ENCODE peak calls at places on chromosomes 3 and 15, in five cellular contexts. G is activated CD8-positive, alpha-beta T cell treated with anti-CD3 and anti-CD28 coated beads for 36 hours; V is Panc1; W is HCT116; J is left lung. E is an unnamed sample.

GRCh38 chr3:58116985-58117384 is 93.8 kb downstream of the DNASE1L3 start:
- ATAC-seq in G (no peak), V (no peak), W (no peak), J (peak), E (no peak)

GRCh38 chr3:32200991-32201758 is 37.3 kb upstream of the CMTM8 start:
- ATAC-seq in G (no peak), V (no peak), W (no peak), J (peak), E (no peak)

GRCh38 chr15:83322061-83322460 is 37.6 kb upstream of the BNC1 start:
- ATAC-seq in G (no peak), V (no peak), W (no peak), J (no peak), E (no peak)

GRCh38 chr3:23686535-23686934 is 119.2 kb upstream of the UBE2E1 start:
- ATAC-seq in G (no peak), V (no peak), W (no peak), J (no peak), E (no peak)

GRCh38 chr3:112199622-112200316 is 66.7 kb upstream of the GCSAM start:
- ATAC-seq in G (no peak), V (no peak), W (peak), J (no peak), E (no peak)

GRCh38 chr15:44695274-44695673 is 15.8 kb downstream of the PATL2 start:
- ATAC-seq in G (no peak), V (no peak), W (no peak), J (no peak), E (no peak)

GRCh38 chr15:100769043-100769974 is 110.3 kb upstream of the ALDH1A3 start:
- ATAC-seq in G (no peak), V (no peak), W (no peak), J (no peak), E (no peak)

GRCh38 chr15:100350434-100351226 is 8.9 kb upstream of the ADAMTS17 start:
- ATAC-seq in G (no peak), V (peak), W (no peak), J (peak), E (no peak)

GRCh38 chr3:184345678-184346144 is 8.3 kb downstream of the FAM131A start:
- ATAC-seq in G (peak), V (peak), W (peak), J (peak), E (peak)

GRCh38 chr15:59271595-59272201 is 65.1 kb downstream of the LDHAL6B start:
- ATAC-seq in G (no peak), V (no peak), W (no peak), J (no peak), E (no peak)

GRCh38 chr3:127406309-127407025 is 118.6 kb upstream of the PRR20G start:
- ATAC-seq in G (no peak), V (peak), W (peak), J (no peak), E (no peak)

GRCh38 chr3:125381314-125381713 is 6.2 kb upstream of the ZNF148 start:
- ATAC-seq in G (peak), V (no peak), W (peak), J (no peak), E (no peak)

GRCh38 chr3:188914556-188914955 is 257.2 kb upstream of the TPRG1 start:
- ATAC-seq in G (peak), V (no peak), W (no peak), J (peak), E (peak)

GRCh38 chr15:70447927-70448698 is 315.2 kb downstream of the UACA start:
- ATAC-seq in G (peak), V (no peak), W (no peak), J (peak), E (peak)

GRCh38 chr3:37392957-37393356 is 218.6 kb upstream of the LRRFIP2 start:
- ATAC-seq in G (no peak), V (no peak), W (no peak), J (no peak), E (no peak)

GRCh38 chr3:132256984-132257383 is 60.2 kb upstream of the ACP3 start:
- ATAC-seq in G (no peak), V (peak), W (peak), J (peak), E (no peak)